ENCODE peak calls at places on chromosome 15, in five cellular contexts. One of them, this sample, is unnamed.

GRCh38 chr15:77402740-77403379 is 17.0 kb downstream of the PEAK1 start:
- DNase-seq in GM06990: no peak
- DNase-seq in stimulated activated CD8-positive, alpha-beta memory T cell treated with anti-CD3 and anti-CD28 coated beads, Interleukin-2, amount 100 ng/mL, for 48 hours: no peak
- DNase-seq in epithelial cell of esophagus: no peak
- DNase-seq in AG09319: peak
- DNase-seq in this sample: peak

GRCh38 chr15:40098489-40099261 is 10.0 kb downstream of the BMF start:
- DNase-seq in GM06990: peak
- DNase-seq in stimulated activated CD8-positive, alpha-beta memory T cell treated with anti-CD3 and anti-CD28 coated beads, Interleukin-2, amount 100 ng/mL, for 48 hours: peak
- DNase-seq in epithelial cell of esophagus: peak
- DNase-seq in AG09319: peak
- DNase-seq in this sample: peak

GRCh38 chr15:71052356-71052755 is 62.9 kb upstream of the THSD4 start:
- DNase-seq in GM06990: no peak
- DNase-seq in stimulated activated CD8-positive, alpha-beta memory T cell treated with anti-CD3 and anti-CD28 coated beads, Interleukin-2, amount 100 ng/mL, for 48 hours: no peak
- DNase-seq in epithelial cell of esophagus: peak
- DNase-seq in AG09319: no peak
- DNase-seq in this sample: peak

GRCh38 chr15:47794266-47794914 is 77.1 kb downstream of the SEMA6D start:
- DNase-seq in GM06990: no peak
- DNase-seq in stimulated activated CD8-positive, alpha-beta memory T cell treated with anti-CD3 and anti-CD28 coated beads, Interleukin-2, amount 100 ng/mL, for 48 hours: no peak
- DNase-seq in epithelial cell of esophagus: peak
- DNase-seq in AG09319: no peak
- DNase-seq in this sample: peak

GRCh38 chr15:100602822-100603393 is 519 bp downstream of the ASB7 start:
- DNase-seq in GM06990: peak
- DNase-seq in stimulated activated CD8-positive, alpha-beta memory T cell treated with anti-CD3 and anti-CD28 coated beads, Interleukin-2, amount 100 ng/mL, for 48 hours: peak
- DNase-seq in epithelial cell of esophagus: peak
- DNase-seq in AG09319: no peak
- DNase-seq in this sample: peak

GRCh38 chr15:29890761-29891457 is 68.6 kb upstream of the TJP1 start:
- DNase-seq in GM06990: no peak
- DNase-seq in stimulated activated CD8-positive, alpha-beta memory T cell treated with anti-CD3 and anti-CD28 coated beads, Interleukin-2, amount 100 ng/mL, for 48 hours: no peak
- DNase-seq in epithelial cell of esophagus: no peak
- DNase-seq in AG09319: no peak
- DNase-seq in this sample: no peak

GRCh38 chr15:88624971-88625290 is 3.8 kb downstream of the AEN start:
- DNase-seq in GM06990: no peak
- DNase-seq in stimulated activated CD8-positive, alpha-beta memory T cell treated with anti-CD3 and anti-CD28 coated beads, Interleukin-2, amount 100 ng/mL, for 48 hours: no peak
- DNase-seq in epithelial cell of esophagus: no peak
- DNase-seq in AG09319: no peak
- DNase-seq in this sample: no peak

GRCh38 chr15:51227967-51228783 is 110.2 kb downstream of the CYP19A1 start:
- DNase-seq in GM06990: peak
- DNase-seq in stimulated activated CD8-positive, alpha-beta memory T cell treated with anti-CD3 and anti-CD28 coated beads, Interleukin-2, amount 100 ng/mL, for 48 hours: no peak
- DNase-seq in epithelial cell of esophagus: peak
- DNase-seq in AG09319: peak
- DNase-seq in this sample: peak

GRCh38 chr15:67149859-67150824 is 84.7 kb downstream of the SMAD3 start:
- DNase-seq in GM06990: no peak
- DNase-seq in stimulated activated CD8-positive, alpha-beta memory T cell treated with anti-CD3 and anti-CD28 coated beads, Interleukin-2, amount 100 ng/mL, for 48 hours: no peak
- DNase-seq in epithelial cell of esophagus: peak
- DNase-seq in AG09319: peak
- DNase-seq in this sample: peak

GRCh38 chr15:56953790-56954189 is 35.3 kb downstream of the TCF12 start:
- DNase-seq in GM06990: no peak
- DNase-seq in stimulated activated CD8-positive, alpha-beta memory T cell treated with anti-CD3 and anti-CD28 coated beads, Interleukin-2, amount 100 ng/mL, for 48 hours: no peak
- DNase-seq in epithelial cell of esophagus: no peak
- DNase-seq in AG09319: no peak
- DNase-seq in this sample: no peak

GRCh38 chr15:90209591-90209990 is 8.5 kb downstream of the SEMA4B start:
- DNase-seq in GM06990: no peak
- DNase-seq in stimulated activated CD8-positive, alpha-beta memory T cell treated with anti-CD3 and anti-CD28 coated beads, Interleukin-2, amount 100 ng/mL, for 48 hours: no peak
- DNase-seq in epithelial cell of esophagus: no peak
- DNase-seq in AG09319: no peak
- DNase-seq in this sample: no peak

GRCh38 chr15:45378149-45378912 is at the start of gene GATM:
- DNase-seq in GM06990: peak
- DNase-seq in stimulated activated CD8-positive, alpha-beta memory T cell treated with anti-CD3 and anti-CD28 coated beads, Interleukin-2, amount 100 ng/mL, for 48 hours: peak
- DNase-seq in epithelial cell of esophagus: peak
- DNase-seq in AG09319: peak
- DNase-seq in this sample: peak

GRCh38 chr15:52527898-52528464 is 699 bp downstream of the MYO5A start:
- DNase-seq in GM06990: no peak
- DNase-seq in stimulated activated CD8-positive, alpha-beta memory T cell treated with anti-CD3 and anti-CD28 coated beads, Interleukin-2, amount 100 ng/mL, for 48 hours: peak
- DNase-seq in epithelial cell of esophagus: peak
- DNase-seq in AG09319: no peak
- DNase-seq in this sample: peak

GRCh38 chr15:89244512-89244869 is 712 bp downstream of the FANCI start:
- DNase-seq in GM06990: no peak
- DNase-seq in stimulated activated CD8-positive, alpha-beta memory T cell treated with anti-CD3 and anti-CD28 coated beads, Interleukin-2, amount 100 ng/mL, for 48 hours: no peak
- DNase-seq in epithelial cell of esophagus: no peak
- DNase-seq in AG09319: no peak
- DNase-seq in this sample: no peak

GRCh38 chr15:57865294-57865693 is 158.8 kb downstream of the POLR2M start:
- DNase-seq in GM06990: no peak
- DNase-seq in stimulated activated CD8-positive, alpha-beta memory T cell treated with anti-CD3 and anti-CD28 coated beads, Interleukin-2, amount 100 ng/mL, for 48 hours: no peak
- DNase-seq in epithelial cell of esophagus: peak
- DNase-seq in AG09319: no peak
- DNase-seq in this sample: no peak

GRCh38 chr15:27449940-27450339 is 479.0 kb downstream of the GABRG3 start:
- DNase-seq in GM06990: no peak
- DNase-seq in stimulated activated CD8-positive, alpha-beta memory T cell treated with anti-CD3 and anti-CD28 coated beads, Interleukin-2, amount 100 ng/mL, for 48 hours: no peak
- DNase-seq in epithelial cell of esophagus: peak
- DNase-seq in AG09319: no peak
- DNase-seq in this sample: no peak

GRCh38 chr15:85482896-85483295 is 102.5 kb downstream of the AKAP13 start:
- DNase-seq in GM06990: no peak
- DNase-seq in stimulated activated CD8-positive, alpha-beta memory T cell treated with anti-CD3 and anti-CD28 coated beads, Interleukin-2, amount 100 ng/mL, for 48 hours: no peak
- DNase-seq in epithelial cell of esophagus: peak
- DNase-seq in AG09319: peak
- DNase-seq in this sample: peak

GRCh38 chr15:20348900-20349773 is 192.5 kb downstream of the GOLGA6L6 start:
- DNase-seq in GM06990: no peak
- DNase-seq in stimulated activated CD8-positive, alpha-beta memory T cell treated with anti-CD3 and anti-CD28 coated beads, Interleukin-2, amount 100 ng/mL, for 48 hours: no peak
- DNase-seq in epithelial cell of esophagus: no peak
- DNase-seq in AG09319: no peak
- DNase-seq in this sample: no peak

GRCh38 chr15:66657062-66658020 is 44.7 kb upstream of the SMAD6 start:
- DNase-seq in GM06990: no peak
- DNase-seq in stimulated activated CD8-positive, alpha-beta memory T cell treated with anti-CD3 and anti-CD28 coated beads, Interleukin-2, amount 100 ng/mL, for 48 hours: no peak
- DNase-seq in epithelial cell of esophagus: no peak
- DNase-seq in AG09319: no peak
- DNase-seq in this sample: no peak

GRCh38 chr15:51497806-51498205 is 124.8 kb downstream of the DMXL2 start:
- DNase-seq in GM06990: no peak
- DNase-seq in stimulated activated CD8-positive, alpha-beta memory T cell treated with anti-CD3 and anti-CD28 coated beads, Interleukin-2, amount 100 ng/mL, for 48 hours: no peak
- DNase-seq in epithelial cell of esophagus: no peak
- DNase-seq in AG09319: no peak
- DNase-seq in this sample: no peak

GRCh38 chr15:77440378-77440999 is 19.8 kb downstream of the HMG20A start:
- DNase-seq in GM06990: peak
- DNase-seq in stimulated activated CD8-positive, alpha-beta memory T cell treated with anti-CD3 and anti-CD28 coated beads, Interleukin-2, amount 100 ng/mL, for 48 hours: no peak
- DNase-seq in epithelial cell of esophagus: peak
- DNase-seq in AG09319: no peak
- DNase-seq in this sample: peak

GRCh38 chr15:60751985-60752952 is 273.3 kb upstream of the ICE2 start:
- DNase-seq in GM06990: no peak
- DNase-seq in stimulated activated CD8-positive, alpha-beta memory T cell treated with anti-CD3 and anti-CD28 coated beads, Interleukin-2, amount 100 ng/mL, for 48 hours: no peak
- DNase-seq in epithelial cell of esophagus: no peak
- DNase-seq in AG09319: peak
- DNase-seq in this sample: peak

GRCh38 chr15:34241376-34242350 is 16.8 kb downstream of the EMC4 start:
- DNase-seq in GM06990: peak
- DNase-seq in stimulated activated CD8-positive, alpha-beta memory T cell treated with anti-CD3 and anti-CD28 coated beads, Interleukin-2, amount 100 ng/mL, for 48 hours: no peak
- DNase-seq in epithelial cell of esophagus: peak
- DNase-seq in AG09319: no peak
- DNase-seq in this sample: peak

GRCh38 chr15:48437178-48437577 is 105.9 kb downstream of the DUT start:
- DNase-seq in GM06990: no peak
- DNase-seq in stimulated activated CD8-positive, alpha-beta memory T cell treated with anti-CD3 and anti-CD28 coated beads, Interleukin-2, amount 100 ng/mL, for 48 hours: no peak
- DNase-seq in epithelial cell of esophagus: no peak
- DNase-seq in AG09319: no peak
- DNase-seq in this sample: peak

GRCh38 chr15:63166219-63166618 is 8.9 kb upstream of the RPS27L start:
- DNase-seq in GM06990: no peak
- DNase-seq in stimulated activated CD8-positive, alpha-beta memory T cell treated with anti-CD3 and anti-CD28 coated beads, Interleukin-2, amount 100 ng/mL, for 48 hours: no peak
- DNase-seq in epithelial cell of esophagus: no peak
- DNase-seq in AG09319: no peak
- DNase-seq in this sample: peak

GRCh38 chr15:70063992-70064379 is 33.7 kb downstream of the TLE3 start:
- DNase-seq in GM06990: no peak
- DNase-seq in stimulated activated CD8-positive, alpha-beta memory T cell treated with anti-CD3 and anti-CD28 coated beads, Interleukin-2, amount 100 ng/mL, for 48 hours: no peak
- DNase-seq in epithelial cell of esophagus: no peak
- DNase-seq in AG09319: no peak
- DNase-seq in this sample: no peak

GRCh38 chr15:49423021-49423420 is at the start of gene FGF7:
- DNase-seq in GM06990: no peak
- DNase-seq in stimulated activated CD8-positive, alpha-beta memory T cell treated with anti-CD3 and anti-CD28 coated beads, Interleukin-2, amount 100 ng/mL, for 48 hours: no peak
- DNase-seq in epithelial cell of esophagus: no peak
- DNase-seq in AG09319: peak
- DNase-seq in this sample: peak

GRCh38 chr15:66939016-66939415 is 126.4 kb upstream of the SMAD3 start:
- DNase-seq in GM06990: no peak
- DNase-seq in stimulated activated CD8-positive, alpha-beta memory T cell treated with anti-CD3 and anti-CD28 coated beads, Interleukin-2, amount 100 ng/mL, for 48 hours: no peak
- DNase-seq in epithelial cell of esophagus: no peak
- DNase-seq in AG09319: no peak
- DNase-seq in this sample: no peak

GRCh38 chr15:67465196-67465952 is 55.6 kb upstream of the C15orf61 start:
- DNase-seq in GM06990: no peak
- DNase-seq in stimulated activated CD8-positive, alpha-beta memory T cell treated with anti-CD3 and anti-CD28 coated beads, Interleukin-2, amount 100 ng/mL, for 48 hours: no peak
- DNase-seq in epithelial cell of esophagus: peak
- DNase-seq in AG09319: no peak
- DNase-seq in this sample: no peak

GRCh38 chr15:39016706-39017105 is 452.1 kb upstream of the RASGRP1 start:
- DNase-seq in GM06990: no peak
- DNase-seq in stimulated activated CD8-positive, alpha-beta memory T cell treated with anti-CD3 and anti-CD28 coated beads, Interleukin-2, amount 100 ng/mL, for 48 hours: no peak
- DNase-seq in epithelial cell of esophagus: no peak
- DNase-seq in AG09319: no peak
- DNase-seq in this sample: no peak

GRCh38 chr15:101070502-101071273 is 151.5 kb downstream of the LRRK1 start:
- DNase-seq in GM06990: no peak
- DNase-seq in stimulated activated CD8-positive, alpha-beta memory T cell treated with anti-CD3 and anti-CD28 coated beads, Interleukin-2, amount 100 ng/mL, for 48 hours: no peak
- DNase-seq in epithelial cell of esophagus: peak
- DNase-seq in AG09319: peak
- DNase-seq in this sample: peak

GRCh38 chr15:87562203-87562602 is 694.3 kb downstream of the NTRK3 start:
- DNase-seq in GM06990: no peak
- DNase-seq in stimulated activated CD8-positive, alpha-beta memory T cell treated with anti-CD3 and anti-CD28 coated beads, Interleukin-2, amount 100 ng/mL, for 48 hours: no peak
- DNase-seq in epithelial cell of esophagus: no peak
- DNase-seq in AG09319: no peak
- DNase-seq in this sample: no peak

This sample was measured in HCEC 1CT.